ENCODE peak calls at places on chromosomes 5 and 9, in seven cellular contexts. Q is psoas muscle, H is IMR-90, M is right lobe of liver, R is SJCRH30, Z is gastrocnemius medialis, L is pancreas. X is an unnamed sample. For H3K4me1 and H3K36me3, the result is how much of the 10 kb centered on the place peaks cover.

GRCh38 chr9:18428621-18429020 is 45.3 kb upstream of the ADAMTSL1 start:
- DNase-seq in H (peak), R (no peak), L (no peak), Z (no peak), M (no peak), Q (no peak), X (no peak)

GRCh38 chr9:135116892-135117680 is 29.6 kb downstream of the OLFM1 start:
- DNase-seq in Z (no peak), M (no peak), Q (peak), H (no peak), R (peak), L (no peak), X (no peak)

GRCh38 chr9:103068666-103069207 is 73.6 kb downstream of the CYLC2 start:
- DNase-seq in Z (no peak), M (no peak), Q (no peak), R (no peak), L (no peak), H (no peak), X (no peak)

GRCh38 chr5:133947431-133947841 is 21.0 kb downstream of the C5orf15 start:
- DNase-seq in Z (no peak), H (peak), Q (no peak), R (no peak), L (no peak), M (peak), X (no peak)

GRCh38 chr9:96256800-96257199 is 45.2 kb downstream of the HSD17B3 start:
- DNase-seq in M (no peak), H (peak), Z (no peak), Q (no peak), L (no peak), R (peak), X (no peak)

GRCh38 chr5:115601709-115602584 is at the start of gene TICAM2:
- DNase-seq in Q (peak), Z (peak), L (peak), H (peak), M (peak), R (no peak), X (peak)

GRCh38 chr5:111454198-111454606 is 58.1 kb downstream of the STARD4 start:
- DNase-seq in H (peak), Z (no peak), M (no peak), Q (no peak), L (no peak), R (peak), X (no peak)

GRCh38 chr5:58902765-58903164 is 319.9 kb downstream of the RAB3C start:
- DNase-seq in R (no peak), M (no peak), L (no peak), Z (no peak), Q (no peak), H (no peak), X (no peak)

GRCh38 chr9:132383462-132383883 is 23.2 kb downstream of the TTF1 start:
- DNase-seq in H (no peak), Q (no peak), R (no peak), L (no peak), M (no peak), Z (no peak), X (no peak)

DNA sequence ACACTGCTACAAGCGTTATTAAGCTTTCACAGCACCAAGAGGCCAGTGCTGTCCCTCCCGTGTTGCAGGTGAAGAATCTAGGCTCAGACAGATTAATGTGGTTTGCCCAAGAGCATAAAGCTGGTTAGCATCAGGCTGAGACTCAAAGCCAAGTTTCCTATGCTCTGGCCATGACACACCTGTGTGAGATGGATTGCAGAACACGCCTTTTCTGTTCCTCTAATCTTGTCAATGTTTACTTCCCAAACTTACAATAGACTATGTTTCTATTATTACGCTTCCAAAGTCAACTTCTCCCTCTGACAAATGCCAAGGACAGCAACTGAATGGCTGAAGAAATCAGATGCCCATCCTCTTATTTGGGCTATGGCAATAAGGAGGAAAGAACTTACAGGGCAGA is 138.4 kb upstream of the SLIT3 start:
- DNase-seq in M (no peak), H (no peak), Z (no peak), L (no peak), R (no peak), Q (no peak), X (no peak)
- H3K4me1 ChIP-seq in M (under half), H (under half), Z (under half), L (under half), R (under half), Q (under half), X (under half)

DNA sequence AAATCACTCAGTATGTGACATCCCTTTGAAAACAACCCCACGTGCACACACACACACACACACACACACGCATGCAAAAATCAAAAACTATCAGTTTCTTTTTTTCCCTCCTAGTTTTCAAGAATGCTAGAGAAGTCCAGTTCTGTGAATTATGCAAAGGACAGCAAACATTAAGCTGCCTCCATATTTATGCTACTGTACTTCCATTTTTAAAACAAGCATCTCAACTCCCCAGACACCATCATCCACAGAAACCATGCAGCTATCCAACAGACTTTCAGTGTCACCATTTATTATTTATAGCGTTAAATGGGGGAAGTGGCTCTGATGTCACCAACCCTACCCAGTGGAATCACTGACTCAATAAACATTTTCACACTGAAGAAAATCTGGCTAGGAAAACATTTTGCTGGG is 1.6 kb downstream of the FBXW11 start:
- DNase-seq in Z (no peak), L (no peak), Q (no peak), M (no peak), H (no peak), R (peak), X (no peak)
- H3K4me3 ChIP-seq in Z (peak), L (peak), Q (peak), M (peak), H (peak), R (peak), X (peak)

GRCh38 chr9:20987521-20987920 is 43.9 kb downstream of the HACD4 start:
- DNase-seq in R (no peak), Q (no peak), Z (no peak), H (no peak), M (no peak), L (no peak), X (no peak)

GRCh38 chr9:20989923-20990341 is 41.5 kb downstream of the HACD4 start:
- DNase-seq in L (peak), R (no peak), Q (peak), M (peak), H (no peak), Z (peak), X (peak)

GRCh38 chr9:20988916-20989315 is 42.5 kb downstream of the HACD4 start:
- DNase-seq in M (no peak), L (no peak), Q (no peak), H (peak), R (no peak), Z (no peak), X (no peak)

GRCh38 chr9:20988061-20988460 is 43.4 kb downstream of the HACD4 start:
- DNase-seq in M (no peak), H (no peak), L (no peak), R (no peak), Z (no peak), Q (no peak), X (no peak)

GRCh38 chr9:20990867-20991266 is 40.6 kb downstream of the HACD4 start:
- DNase-seq in M (no peak), Q (peak), R (no peak), Z (peak), H (no peak), L (peak), X (no peak)
- H3K36me3 ChIP-seq in M (under half), Q (half or more), R (under half), Z (under half), H (under half), L (under half), X (under half)

GRCh38 chr5:151221574-151221973 is 2.3 kb downstream of the CCDC69 start:
- DNase-seq in R (no peak), L (no peak), Z (peak), Q (no peak), M (no peak), H (peak), X (no peak)

GRCh38 chr5:151223447-151224264 is at the start of gene CCDC69:
- DNase-seq in Q (peak), R (peak), L (peak), Z (peak), M (peak), H (peak), X (peak)

GRCh38 chr5:151222054-151222768 is 1.7 kb downstream of the CCDC69 start:
- DNase-seq in R (no peak), Z (peak), L (peak), M (no peak), Q (peak), H (no peak), X (no peak)

GRCh38 chr5:151224372-151224771 is 480 bp upstream of the CCDC69 start:
- DNase-seq in H (no peak), M (no peak), R (no peak), Z (no peak), Q (no peak), L (no peak), X (no peak)

GRCh38 chr5:151222769-151223446 is 984 bp downstream of the CCDC69 start:
- DNase-seq in L (peak), Z (peak), R (no peak), Q (peak), H (no peak), M (peak), X (no peak)
- H3K4me1 ChIP-seq in L (under half), Z (half or more), R (under half), Q (under half), H (under half), M (under half), X (under half)

DNA sequence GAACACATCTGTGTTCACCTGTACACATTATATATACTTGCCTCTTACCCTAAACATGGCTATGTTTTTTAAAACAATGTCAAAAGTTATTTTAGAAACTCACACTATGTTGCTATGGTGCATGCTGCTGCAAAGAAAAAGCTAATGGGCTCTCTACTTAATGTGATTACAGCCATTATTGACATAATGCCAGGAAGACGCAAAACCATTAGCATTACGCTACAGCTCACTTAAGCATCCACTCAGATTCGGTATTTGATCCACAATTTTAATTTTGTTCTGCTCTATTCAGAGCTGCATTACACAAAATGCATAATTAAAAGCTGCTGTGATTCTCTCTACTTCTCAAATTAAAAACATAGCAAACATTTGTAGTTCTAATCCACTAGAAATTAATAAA is 395.2 kb downstream of the BNC2 start:
- DNase-seq in L (no peak), Z (no peak), M (no peak), H (no peak), Q (no peak), R (no peak), X (no peak)
- H3K4me3 ChIP-seq in L (no peak), Z (no peak), M (no peak), H (no peak), Q (no peak), R (no peak), X (no peak)

GRCh38 chr9:71709384-71709783 is 58.9 kb downstream of the CEMIP2 start:
- DNase-seq in H (no peak), Z (no peak), L (no peak), Q (no peak), R (no peak), M (no peak), X (no peak)
- H3K36me3 ChIP-seq in H (under half), Z (half or more), L (under half), Q (half or more), R (under half), M (under half), X (under half)

GRCh38 chr9:37969558-37970300 is 65.8 kb upstream of the SLC25A51 start:
- DNase-seq in H (no peak), R (no peak), M (peak), Q (no peak), L (no peak), Z (no peak), X (peak)
- H3K4me1 ChIP-seq in H (under half), R (under half), M (under half), Q (under half), L (half or more), Z (under half), X (under half)

GRCh38 chr9:136762221-136762691 is 2.1 kb downstream of the LCN15 start:
- DNase-seq in Q (peak), Z (no peak), L (no peak), M (no peak), H (no peak), R (no peak), X (peak)

GRCh38 chr9:136762915-136763648 is 1.2 kb downstream of the LCN15 start:
- DNase-seq in Z (no peak), M (no peak), R (peak), H (no peak), L (no peak), Q (peak), X (peak)

GRCh38 chr9:136764301-136764891 is at the start of gene LCN15:
- DNase-seq in M (no peak), Z (no peak), R (no peak), H (no peak), Q (peak), L (no peak), X (peak)

GRCh38 chr9:136763649-136764035 is 676 bp downstream of the LCN15 start:
- DNase-seq in Z (no peak), R (no peak), H (no peak), M (no peak), Q (peak), L (no peak), X (no peak)

GRCh38 chr9:136765041-136765440 is 723 bp upstream of the LCN15 start:
- DNase-seq in M (no peak), Z (peak), L (no peak), R (no peak), H (no peak), Q (peak), X (peak)
- H3K4me3 ChIP-seq in M (no peak), Z (no peak), L (no peak), R (no peak), H (no peak), Q (no peak), X (no peak)

GRCh38 chr9:130117816-130118632 is 54.2 kb upstream of the NCS1 start:
- DNase-seq in Q (peak), R (peak), Z (peak), H (peak), L (no peak), M (no peak), X (no peak)
- H3K36me3 ChIP-seq in Q (under half), R (under half), Z (under half), H (under half), L (under half), M (under half), X (under half)

GRCh38 chr5:104186100-104186499 is 623.5 kb upstream of the NUDT12 start:
- DNase-seq in R (peak), Z (peak), M (peak), H (no peak), Q (peak), L (no peak), X (no peak)
- H3K4me1 ChIP-seq in R (under half), Z (under half), M (under half), H (under half), Q (under half), L (under half), X (under half)

X was measured in aorta.